ENCODE peak calls at places on chromosome 1, in nine cellular contexts. F, X, Q, S, B, L, V, I and C are unnamed samples.
A peak's percentile ranks its signal among the peaks of the same experiment; 100 is the strongest.

GRCh38 chr1:235553063-235553675 is 48.9 kb upstream of the B3GALNT2 start:
- DNase-seq in F (no peak), X (peak; percentile 34), Q (no peak), S (no peak), B (no peak), L (no peak), V (no peak), I (no peak), C (no peak)

GRCh38 chr1:51231121-51231520 is 5.0 kb upstream of the RNF11 start:
- DNase-seq in F (no peak), X (no peak), Q (peak; percentile 9), S (no peak), B (no peak), L (no peak), V (no peak), I (no peak), C (no peak)

GRCh38 chr1:185144233-185144632 is 12.5 kb downstream of the TRMT1L start:
- DNase-seq in F (no peak), X (no peak), Q (peak; percentile 65), S (no peak), B (no peak), L (no peak), V (no peak), I (no peak), C (no peak)

GRCh38 chr1:204166237-204166636 is at the start of gene REN:
- DNase-seq in F (no peak), X (no peak), Q (no peak), S (no peak), B (no peak), L (no peak), V (no peak), I (no peak), C (no peak)

GRCh38 chr1:114561333-114561732 is 20.1 kb downstream of the BCAS2 start:
- DNase-seq in F (no peak), X (no peak), Q (no peak), S (no peak), B (no peak), L (no peak), V (no peak), I (no peak), C (no peak)

GRCh38 chr1:151710187-151710586 is 6.4 kb downstream of the CELF3 start:
- DNase-seq in F (peak; percentile 83), X (no peak), Q (peak; percentile 55), S (no peak), B (peak; percentile 89), L (peak; percentile 37), V (no peak), I (no peak), C (peak; percentile 33)

GRCh38 chr1:12130466-12131130 is 36.2 kb upstream of the TNFRSF1B start:
- DNase-seq in F (no peak), X (no peak), Q (no peak), S (no peak), B (no peak), L (no peak), V (peak; percentile 53), I (no peak), C (no peak)

GRCh38 chr1:172429324-172430127 is 9.0 kb downstream of the C1orf105 start:
- DNase-seq in F (peak; percentile 81), X (peak; percentile 78), Q (peak; percentile 70), S (no peak), B (peak; percentile 57), L (no peak), V (no peak), I (peak; percentile 46), C (peak; percentile 86)

GRCh38 chr1:226702957-226703831 is 35.9 kb downstream of the ITPKB start:
- DNase-seq in F (peak; percentile 81), X (peak; percentile 91), Q (peak; percentile 94), S (peak; percentile 86), B (peak; percentile 85), L (peak; percentile 60), V (peak; percentile 92), I (peak; percentile 77), C (peak; percentile 85)

GRCh38 chr1:8015809-8016165 is 10.3 kb downstream of the ERRFI1 start:
- DNase-seq in F (no peak), X (no peak), Q (no peak), S (no peak), B (no peak), L (peak; percentile 48), V (no peak), I (no peak), C (no peak)
- H3K27ac ChIP-seq in F (peak overlapping the region; percentile 60), X (peak overlapping the region; percentile 18), Q (peak overlapping the region; percentile 35), S (peak overlapping the region; percentile 70), B (no peak overlapping the region), L (peak overlapping the region; percentile 16), V (no peak overlapping the region), I (peak overlapping the region; percentile 38), C (no peak overlapping the region)

GRCh38 chr1:201461193-201461657 is 7.8 kb downstream of the PHLDA3 start:
- DNase-seq in F (no peak), X (peak; percentile 89), Q (peak; percentile 98), S (no peak), B (no peak), L (no peak), V (no peak), I (no peak), C (no peak)

GRCh38 chr1:201465698-201466290 is 3.2 kb downstream of the PHLDA3 start:
- DNase-seq in F (no peak), X (no peak), Q (no peak), S (no peak), B (no peak), L (no peak), V (peak; percentile 68), I (no peak), C (no peak)

GRCh38 chr1:201461783-201462441 is 7.1 kb downstream of the PHLDA3 start:
- DNase-seq in F (no peak), X (peak; percentile 91), Q (peak; percentile 99), S (peak; percentile 84), B (no peak), L (no peak), V (peak; percentile 91), I (peak; percentile 32), C (no peak)

GRCh38 chr1:201460783-201461182 is 8.2 kb downstream of the PHLDA3 start:
- DNase-seq in F (no peak), X (peak; percentile 2), Q (no peak), S (no peak), B (no peak), L (no peak), V (no peak), I (no peak), C (no peak)

DNA sequence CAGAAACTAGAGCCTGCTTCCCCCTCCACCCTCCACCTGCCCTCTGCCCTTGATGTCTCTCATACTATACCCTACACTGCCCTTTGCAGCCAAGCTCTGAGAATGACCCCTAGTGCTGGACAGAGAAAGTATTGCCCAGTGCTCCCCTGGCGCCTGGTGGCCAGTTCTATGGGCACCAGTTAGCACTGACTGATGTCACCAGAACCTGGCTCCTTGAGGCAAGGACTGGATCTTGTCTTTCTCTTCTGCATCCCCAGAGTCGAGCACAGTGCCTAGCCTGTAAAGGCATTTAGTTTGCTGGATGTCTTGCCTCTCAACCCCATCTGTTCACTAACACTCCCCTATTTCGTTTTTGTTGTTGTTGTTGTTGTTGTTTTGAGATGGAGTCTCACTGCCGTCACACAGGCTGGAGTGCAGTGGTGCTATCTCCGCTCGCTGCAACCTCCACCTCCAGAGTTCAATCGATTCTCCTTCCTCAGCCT is 5.9 kb downstream of the PHLDA3 start:
- DNase-seq in F (peak; percentile 54), X (peak; percentile 17), Q (no peak), S (no peak), B (peak; percentile 37), L (no peak), V (no peak), I (no peak), C (no peak)
- H3K27ac ChIP-seq in F (no peak overlapping the region), X (peak overlapping the region; percentile 93), Q (peak overlapping the region; percentile 62), S (peak overlapping the region; percentile 98), B (no peak overlapping the region), L (no peak overlapping the region), V (no peak overlapping the region), I (peak overlapping the region; percentile 9), C (no peak overlapping the region)

GRCh38 chr1:213908521-213908920 is 79.3 kb upstream of the PROX1 start:
- DNase-seq in F (no peak), X (no peak), Q (no peak), S (no peak), B (no peak), L (no peak), V (no peak), I (no peak), C (no peak)

GRCh38 chr1:213899413-213899812 is 88.4 kb upstream of the PROX1 start:
- DNase-seq in F (no peak), X (no peak), Q (no peak), S (no peak), B (no peak), L (no peak), V (no peak), I (no peak), C (no peak)

GRCh38 chr1:213905315-213905714 is 82.5 kb upstream of the PROX1 start:
- DNase-seq in F (no peak), X (no peak), Q (no peak), S (peak; percentile 75), B (no peak), L (no peak), V (peak; percentile 80), I (no peak), C (no peak)
- H3K27ac ChIP-seq in F (no peak overlapping the region), X (no peak overlapping the region), Q (no peak overlapping the region), S (no peak overlapping the region), B (no peak overlapping the region), L (no peak overlapping the region), V (no peak overlapping the region), I (no peak overlapping the region), C (no peak overlapping the region)

DNA sequence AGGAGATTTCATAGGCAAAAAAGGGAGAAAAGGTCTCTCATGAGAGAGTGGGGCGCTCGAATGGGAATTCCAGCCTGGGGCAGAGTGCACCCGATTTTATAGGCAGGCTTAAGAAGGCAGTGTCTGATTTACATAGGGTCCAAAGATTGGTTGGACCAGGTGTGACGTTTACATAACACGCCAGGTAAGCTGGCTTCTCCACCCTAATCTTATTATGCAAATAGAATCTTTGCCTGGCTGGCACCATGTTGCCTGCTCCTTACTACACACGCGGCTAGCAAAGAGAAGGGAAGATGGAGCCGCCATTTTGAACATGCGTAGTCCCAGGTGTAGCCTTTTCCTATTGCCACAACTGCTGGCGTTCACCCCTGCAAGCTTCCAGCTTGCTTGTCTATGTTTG is 103.7 kb downstream of the SLC16A1 start:
- DNase-seq in F (no peak), X (peak; percentile 20), Q (no peak), S (no peak), B (no peak), L (no peak), V (no peak), I (no peak), C (no peak)
- H3K27ac ChIP-seq in F (no peak overlapping the region), X (no peak overlapping the region), Q (no peak overlapping the region), S (no peak overlapping the region), B (no peak overlapping the region), L (no peak overlapping the region), V (no peak overlapping the region), I (no peak overlapping the region), C (no peak overlapping the region)

DNA sequence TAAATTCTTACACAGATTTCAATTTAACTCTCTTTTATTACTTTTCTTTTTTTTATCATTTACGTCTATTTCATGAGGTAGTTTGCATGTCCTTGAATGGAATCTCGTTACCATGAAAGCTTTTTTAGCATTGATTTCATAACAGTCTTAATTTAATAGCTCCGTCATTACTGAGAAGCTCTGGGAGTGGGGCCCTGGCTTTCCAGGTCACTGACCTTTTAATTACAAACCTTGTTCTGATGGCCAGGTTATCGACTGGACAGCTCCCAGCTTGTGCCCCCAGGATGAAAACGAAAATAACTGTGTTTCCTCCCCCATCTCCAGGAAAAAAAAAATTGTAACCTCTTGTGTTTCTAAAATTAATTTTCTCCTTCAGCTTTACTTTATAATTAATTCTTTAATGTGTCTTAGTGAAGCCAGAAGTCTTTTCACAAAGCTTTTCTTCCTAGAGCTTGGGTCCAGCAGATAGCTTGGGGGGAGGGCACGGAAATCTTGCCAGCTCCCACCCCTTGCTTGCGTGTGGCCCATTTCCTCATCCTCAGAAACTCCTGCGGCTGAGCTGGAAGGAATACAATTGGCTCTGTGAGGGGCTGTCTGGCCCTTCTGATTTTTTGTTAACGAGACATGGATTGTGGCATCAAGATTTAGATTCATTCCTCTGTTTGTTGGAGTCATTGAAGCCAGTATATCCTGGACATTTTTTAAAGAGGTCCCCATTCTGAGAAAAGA is 65.7 kb downstream of the PEX14 start:
- DNase-seq in F (no peak), X (no peak), Q (peak; percentile 54), S (peak; percentile 45), B (no peak), L (no peak), V (peak; percentile 77), I (no peak), C (no peak)
- H3K27ac ChIP-seq in F (peak overlapping the region; percentile 80), X (no peak overlapping the region), Q (no peak overlapping the region), S (peak overlapping the region; percentile 66), B (no peak overlapping the region), L (no peak overlapping the region), V (peak overlapping the region; percentile 46), I (no peak overlapping the region), C (no peak overlapping the region)